ENCODE peak calls at places on chromosomes 3 and 15, in eight cellular contexts. Q, D, V, T, E, P, Z and M are unnamed samples.

GRCh38 chr15:39999538-39999937 is 39.4 kb downstream of the SRP14 start:
- DNase-seq in Q (no peak), D (no peak), V (no peak), T (no peak), E (no peak), P (no peak), Z (no peak), M (no peak)

GRCh38 chr15:88513195-88513594 is 33.3 kb downstream of the DET1 start:
- DNase-seq in Q (peak), D (no peak), V (no peak), T (no peak), E (no peak), P (peak), Z (no peak), M (no peak)

GRCh38 chr15:70608156-70608555 is 155.2 kb downstream of the UACA start:
- DNase-seq in Q (no peak), D (peak), V (no peak), T (no peak), E (no peak), P (peak), Z (no peak), M (no peak)

GRCh38 chr3:50264389-50264963 is 4.5 kb upstream of the SEMA3B start:
- DNase-seq in Q (peak), D (peak), V (peak), T (no peak), E (peak), P (peak), Z (peak), M (peak)

GRCh38 chr3:23203651-23204111 is 554 bp downstream of the UBE2E2 start:
- DNase-seq in Q (peak), D (no peak), V (no peak), T (no peak), E (no peak), P (no peak), Z (no peak), M (no peak)

GRCh38 chr15:101070502-101071273 is 151.5 kb downstream of the LRRK1 start:
- DNase-seq in Q (peak), D (peak), V (no peak), T (no peak), E (peak), P (peak), Z (no peak), M (no peak)

GRCh38 chr3:29239377-29239776 is 41.5 kb upstream of the RBMS3 start:
- DNase-seq in Q (no peak), D (no peak), V (no peak), T (no peak), E (no peak), P (peak), Z (no peak), M (no peak)

GRCh38 chr3:155088705-155089380 is 8.7 kb downstream of the MME start:
- DNase-seq in Q (no peak), D (no peak), V (no peak), T (no peak), E (no peak), P (no peak), Z (no peak), M (no peak)

GRCh38 chr3:34696831-34697230 is 898.4 kb downstream of the PDCD6IP start:
- DNase-seq in Q (no peak), D (no peak), V (no peak), T (no peak), E (no peak), P (no peak), Z (no peak), M (no peak)

GRCh38 chr3:122458992-122459391 is 43.1 kb upstream of the WDR5B start:
- DNase-seq in Q (no peak), D (no peak), V (no peak), T (no peak), E (peak), P (peak), Z (no peak), M (no peak)

GRCh38 chr3:120153294-120153693 is 59.0 kb upstream of the GSK3B start:
- DNase-seq in Q (peak), D (no peak), V (no peak), T (no peak), E (no peak), P (peak), Z (no peak), M (no peak)
- H3K27ac ChIP-seq in Q (peak), D (no peak), V (peak), T (no peak), E (peak), P (peak), Z (no peak), M (no peak)

GRCh38 chr3:30635072-30635471 is 28.7 kb downstream of the TGFBR2 start:
- DNase-seq in Q (no peak), D (no peak), V (no peak), T (no peak), E (no peak), P (no peak), Z (no peak), M (no peak)

GRCh38 chr3:30638685-30639412 is 32.4 kb downstream of the TGFBR2 start:
- DNase-seq in Q (no peak), D (peak), V (peak), T (no peak), E (no peak), P (no peak), Z (no peak), M (no peak)

GRCh38 chr3:30639937-30640336 is 33.5 kb downstream of the TGFBR2 start:
- DNase-seq in Q (no peak), D (no peak), V (no peak), T (no peak), E (no peak), P (no peak), Z (no peak), M (no peak)

GRCh38 chr3:30640856-30641255 is 34.5 kb downstream of the TGFBR2 start:
- DNase-seq in Q (no peak), D (no peak), V (no peak), T (no peak), E (no peak), P (no peak), Z (no peak), M (no peak)

GRCh38 chr3:30637310-30638227 is 31.2 kb downstream of the TGFBR2 start:
- DNase-seq in Q (no peak), D (no peak), V (no peak), T (no peak), E (no peak), P (no peak), Z (no peak), M (no peak)
- H3K27ac ChIP-seq in Q (no peak), D (no peak), V (peak), T (peak), E (no peak), P (no peak), Z (no peak), M (no peak)

DNA sequence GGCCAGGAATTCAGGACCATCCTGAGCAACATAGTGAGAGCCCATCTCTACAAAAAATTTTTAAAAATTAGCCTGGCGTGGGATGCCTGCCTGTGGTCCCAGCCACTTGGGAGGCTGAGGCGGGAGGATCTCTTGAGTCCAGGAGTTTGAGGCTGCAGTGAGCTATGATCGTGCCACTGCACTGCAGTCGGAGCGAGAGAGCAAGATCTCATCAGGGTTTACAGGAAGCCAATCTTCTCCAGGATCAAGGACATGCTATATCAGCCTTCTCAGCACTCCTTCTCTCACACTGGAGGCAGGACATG is 451 bp upstream of the STOML1 start:
- DNase-seq in Q (no peak), D (no peak), V (no peak), T (no peak), E (no peak), P (no peak), Z (no peak), M (no peak)
- H3K27ac ChIP-seq in Q (peak), D (peak), V (peak), T (peak), E (no peak), P (no peak), Z (peak), M (no peak)

GRCh38 chr15:99454941-99455795 is 110.6 kb upstream of the MEF2A start:
- DNase-seq in Q (peak), D (peak), V (peak), T (peak), E (peak), P (peak), Z (peak), M (no peak)
- H3K27ac ChIP-seq in Q (peak), D (peak), V (peak), T (peak), E (peak), P (peak), Z (peak), M (peak)

GRCh38 chr15:78105541-78106241 is 13.3 kb downstream of the SH2D7 start:
- DNase-seq in Q (no peak), D (no peak), V (no peak), T (no peak), E (no peak), P (peak), Z (no peak), M (no peak)
- H3K27ac ChIP-seq in Q (no peak), D (no peak), V (no peak), T (no peak), E (no peak), P (no peak), Z (no peak), M (no peak)

DNA sequence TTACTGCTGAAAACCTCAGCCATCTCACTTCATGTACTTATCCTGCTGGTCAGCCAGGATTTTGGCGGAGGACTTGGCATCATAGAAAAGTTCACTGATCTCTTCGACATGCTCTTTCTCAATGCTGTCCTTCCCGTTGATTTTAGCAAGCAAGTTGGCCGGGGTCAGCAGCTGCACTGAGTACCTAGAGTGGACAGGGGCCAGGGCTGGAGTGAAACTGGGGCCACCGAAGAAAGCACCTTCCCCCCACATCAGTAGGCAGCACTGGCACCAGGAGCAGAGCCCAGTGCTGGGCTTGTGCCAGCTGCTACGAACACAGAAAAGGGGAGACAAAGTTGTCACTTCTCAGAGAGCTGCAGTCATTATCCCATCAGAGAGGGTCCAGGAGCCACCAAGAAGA is 29.0 kb downstream of the SEC61A1 start:
- DNase-seq in Q (peak), D (no peak), V (no peak), T (no peak), E (no peak), P (no peak), Z (no peak), M (no peak)
- H3K27ac ChIP-seq in Q (peak), D (no peak), V (peak), T (no peak), E (no peak), P (no peak), Z (no peak), M (no peak)

GRCh38 chr3:162353414-162353813 is 856.8 kb downstream of the OTOL1 start:
- DNase-seq in Q (no peak), D (no peak), V (no peak), T (no peak), E (no peak), P (no peak), Z (no peak), M (no peak)

GRCh38 chr3:162348912-162349311 is 852.3 kb downstream of the OTOL1 start:
- DNase-seq in Q (no peak), D (no peak), V (no peak), T (no peak), E (no peak), P (no peak), Z (no peak), M (no peak)

GRCh38 chr3:162354343-162354742 is 857.7 kb downstream of the OTOL1 start:
- DNase-seq in Q (no peak), D (no peak), V (no peak), T (no peak), E (peak), P (peak), Z (no peak), M (no peak)
- H3K27ac ChIP-seq in Q (no peak), D (no peak), V (no peak), T (no peak), E (no peak), P (no peak), Z (no peak), M (no peak)

GRCh38 chr3:105516972-105517371 is 150.3 kb downstream of the ALCAM start:
- DNase-seq in Q (no peak), D (no peak), V (no peak), T (no peak), E (no peak), P (no peak), Z (no peak), M (no peak)

GRCh38 chr3:105505167-105505566 is 138.5 kb downstream of the ALCAM start:
- DNase-seq in Q (no peak), D (no peak), V (no peak), T (no peak), E (no peak), P (no peak), Z (no peak), M (no peak)

GRCh38 chr3:105513886-105514285 is 147.2 kb downstream of the ALCAM start:
- DNase-seq in Q (no peak), D (no peak), V (no peak), T (no peak), E (no peak), P (peak), Z (no peak), M (no peak)

GRCh38 chr3:105513042-105513441 is 146.3 kb downstream of the ALCAM start:
- DNase-seq in Q (no peak), D (no peak), V (no peak), T (no peak), E (peak), P (peak), Z (no peak), M (no peak)

GRCh38 chr3:105511031-105511430 is 144.3 kb downstream of the ALCAM start:
- DNase-seq in Q (no peak), D (no peak), V (no peak), T (no peak), E (no peak), P (peak), Z (no peak), M (no peak)
- H3K27ac ChIP-seq in Q (peak), D (no peak), V (no peak), T (no peak), E (no peak), P (no peak), Z (no peak), M (no peak)

DNA sequence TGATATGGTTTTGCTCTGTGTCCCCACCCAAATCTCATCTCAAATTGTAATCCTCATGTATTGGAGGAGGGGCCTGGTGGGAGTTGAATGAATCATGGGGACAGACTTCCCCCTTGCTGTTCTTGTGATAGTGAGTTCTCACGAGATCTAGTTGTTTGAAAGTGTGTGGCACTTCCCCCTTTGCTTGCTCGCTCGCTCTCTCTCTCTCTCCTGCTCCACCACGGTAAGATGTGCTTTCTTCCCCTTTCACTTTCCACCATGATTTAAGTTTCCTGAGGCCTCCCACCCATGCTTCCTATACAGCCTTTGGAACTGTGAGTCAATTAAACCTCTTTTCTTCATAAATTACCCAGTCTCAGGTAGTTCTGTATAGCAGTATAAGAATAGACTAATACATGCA is 60.7 kb downstream of the GSK3B start:
- DNase-seq in Q (no peak), D (no peak), V (no peak), T (no peak), E (no peak), P (no peak), Z (no peak), M (no peak)
- H3K27ac ChIP-seq in Q (no peak), D (no peak), V (no peak), T (no peak), E (no peak), P (no peak), Z (no peak), M (no peak)